ENCODE peak calls at places on chromosomes 4 and X, in four cellular contexts. D is fibroblast of mammary gland, I is NCI-H1092, S is ELF-1. B is an unnamed sample.

GRCh38 chr4:102569200-102569599 is 68.0 kb downstream of the NFKB1 start:
- DNase-seq in D (peak; percentile 37), I (no peak), S (no peak), B (peak; percentile 48)

GRCh38 chrX:13579696-13580095 is 10.3 kb downstream of the EGFL6 start:
- DNase-seq in D (peak; percentile 62), I (no peak), S (no peak), B (no peak)

GRCh38 chr4:186487726-186488125 is 67.6 kb downstream of the MTNR1A start:
- DNase-seq in D (no peak), I (no peak), S (peak; percentile 45), B (no peak)

GRCh38 chr4:144169211-144169610 is 28.7 kb upstream of the GYPA start:
- DNase-seq in D (no peak), I (no peak), S (no peak), B (no peak)

GRCh38 chrX:38166478-38167083 is 54.1 kb downstream of the SRPX start:
- DNase-seq in D (peak; percentile 37), I (no peak), S (no peak), B (peak; percentile 48)

GRCh38 chr4:117085185-117085701 is at the start of gene TRAM1L1:
- DNase-seq in D (peak; percentile 51), I (no peak), S (peak; percentile 91), B (peak; percentile 30)

GRCh38 chr4:118833192-118833820 is 2.6 kb downstream of the SEC24D start:
- DNase-seq in D (no peak), I (no peak), S (no peak), B (no peak)

GRCh38 chrX:129577473-129577872 is 37.4 kb downstream of the OCRL start:
- DNase-seq in D (peak; percentile 83), I (no peak), S (no peak), B (peak; percentile 88)

GRCh38 chr4:89727236-89727635 is 109.7 kb downstream of the SNCA start:
- DNase-seq in D (no peak), I (no peak), S (no peak), B (no peak)

GRCh38 chr4:139656614-139657486 is 8.8 kb upstream of the MGST2 start:
- DNase-seq in D (peak; percentile 79), I (peak; percentile 69), S (peak; percentile 82), B (peak; percentile 84)

GRCh38 chrX:54945224-54945623 is 24.6 kb downstream of the TRO start:
- DNase-seq in D (no peak), I (no peak), S (no peak), B (no peak)